ENCODE peak calls at places on chromosomes 11 and 22, in ten cellular contexts. R is foreskin keratinocyte, I is Right ventricle myocardium inferior, J is memory B cell, W is SK-N-SH treated with all-trans-retinoic acid at 6 μM for 48 hours, D is HCT116, E is left colon, S is right cardiac atrium, B is activated B cell treated with CpG ODN at 0.5 μM for 24 hours, L is Right ventricle myocardium superior. O is an unnamed sample.

GRCh38 chr11:134288486-134288885 is 12.3 kb downstream of the GLB1L3 start:
- ATAC-seq in R (no peak), I (no peak), J (no peak), W (no peak), D (no peak), E (no peak), S (no peak), B (no peak), L (no peak), O (no peak)

GRCh38 chr11:65718964-65719492 is 1.6 kb downstream of the RNASEH2C start:
- ATAC-seq in R (no peak), I (peak), J (no peak), W (peak), D (no peak), E (no peak), S (peak), B (no peak), L (peak), O (peak)

GRCh38 chr22:35342390-35342789 is 38.5 kb upstream of the HMOX1 start:
- ATAC-seq in R (peak), I (no peak), J (no peak), W (no peak), D (no peak), E (no peak), S (no peak), B (no peak), L (no peak), O (no peak)

GRCh38 chr11:128491195-128491936 is 96.0 kb downstream of the ETS1 start:
- ATAC-seq in R (no peak), I (no peak), J (no peak), W (no peak), D (no peak), E (no peak), S (no peak), B (no peak), L (no peak), O (no peak)

GRCh38 chr11:12103411-12104225 is 6.8 kb upstream of the MICAL2 start:
- ATAC-seq in R (no peak), I (peak), J (no peak), W (peak), D (peak), E (no peak), S (peak), B (no peak), L (peak), O (no peak)

GRCh38 chr11:96119211-96119610 is 195.3 kb upstream of the MTMR2 start:
- ATAC-seq in R (no peak), I (no peak), J (no peak), W (no peak), D (no peak), E (no peak), S (no peak), B (no peak), L (no peak), O (no peak)

GRCh38 chr11:36394056-36394455 is 98.0 kb downstream of the PRR5L start:
- ATAC-seq in R (peak), I (no peak), J (no peak), W (no peak), D (no peak), E (no peak), S (no peak), B (no peak), L (no peak), O (no peak)

GRCh38 chr11:65132988-65133700 is 1.2 kb downstream of the SYVN1 start:
- ATAC-seq in R (peak), I (no peak), J (peak), W (no peak), D (peak), E (peak), S (no peak), B (peak), L (no peak), O (peak)

GRCh38 chr22:42270178-42270511 is 308 bp downstream of the TCF20 start:
- ATAC-seq in R (peak), I (peak), J (peak), W (peak), D (peak), E (peak), S (peak), B (peak), L (peak), O (peak)

GRCh38 chr11:67600324-67601029 is 6.3 kb upstream of the NDUFV1 start:
- ATAC-seq in R (no peak), I (no peak), J (peak), W (no peak), D (no peak), E (no peak), S (no peak), B (peak), L (no peak), O (peak)

GRCh38 chr22:50610041-50610451 is 9.5 kb downstream of the MAPK8IP2 start:
- ATAC-seq in R (no peak), I (no peak), J (no peak), W (no peak), D (no peak), E (no peak), S (no peak), B (no peak), L (no peak), O (no peak)

GRCh38 chr22:31496735-31497146 is 405 bp downstream of the SFI1 start:
- ATAC-seq in R (peak), I (peak), J (peak), W (peak), D (peak), E (peak), S (peak), B (peak), L (peak), O (peak)

GRCh38 chr22:27456696-27457503 is 344.7 kb downstream of the MN1 start:
- ATAC-seq in R (peak), I (no peak), J (no peak), W (peak), D (peak), E (no peak), S (no peak), B (no peak), L (no peak), O (peak)

GRCh38 chr11:76654980-76655379 is 15.6 kb downstream of the LRRC32 start:
- ATAC-seq in R (no peak), I (no peak), J (no peak), W (no peak), D (no peak), E (no peak), S (peak), B (no peak), L (no peak), O (no peak)

GRCh38 chr22:41862530-41863266 is 29.8 kb downstream of the SREBF2 start:
- ATAC-seq in R (no peak), I (peak), J (peak), W (no peak), D (no peak), E (peak), S (peak), B (peak), L (peak), O (no peak)

GRCh38 chr11:1548221-1549070 is 23.6 kb downstream of the DUSP8 start:
- ATAC-seq in R (peak), I (peak), J (peak), W (peak), D (peak), E (peak), S (peak), B (no peak), L (peak), O (peak)

GRCh38 chr22:41358927-41359326 is 22.8 kb upstream of the TEF start:
- ATAC-seq in R (no peak), I (no peak), J (no peak), W (no peak), D (no peak), E (no peak), S (no peak), B (no peak), L (no peak), O (no peak)

GRCh38 chr22:39494471-39495120 is 7.5 kb upstream of the MIEF1 start:
- ATAC-seq in R (no peak), I (no peak), J (no peak), W (no peak), D (no peak), E (no peak), S (no peak), B (no peak), L (no peak), O (no peak)

GRCh38 chr22:45551310-45552016 is 48.8 kb downstream of the FBLN1 start:
- ATAC-seq in R (no peak), I (peak), J (no peak), W (no peak), D (no peak), E (no peak), S (peak), B (no peak), L (peak), O (peak)

GRCh38 chr11:73576226-73576625 is 21.7 kb downstream of the FAM168A start:
- ATAC-seq in R (no peak), I (no peak), J (no peak), W (no peak), D (no peak), E (no peak), S (no peak), B (no peak), L (no peak), O (no peak)

GRCh38 chr22:41048791-41049717 is 43.3 kb upstream of the EP300 start:
- ATAC-seq in R (no peak), I (peak), J (no peak), W (no peak), D (peak), E (peak), S (peak), B (no peak), L (peak), O (peak)

GRCh38 chr22:36528336-36528735 is 630 bp downstream of the EIF3D start:
- ATAC-seq in R (no peak), I (peak), J (no peak), W (peak), D (no peak), E (peak), S (peak), B (no peak), L (no peak), O (peak)

GRCh38 chr11:6736495-6737121 is 35.2 kb downstream of the OR2AG2 start:
- ATAC-seq in R (no peak), I (no peak), J (no peak), W (no peak), D (no peak), E (no peak), S (no peak), B (no peak), L (no peak), O (no peak)

GRCh38 chr22:37777122-37777687 is 30.5 kb upstream of the GCAT start:
- ATAC-seq in R (peak), I (peak), J (peak), W (no peak), D (peak), E (peak), S (peak), B (peak), L (peak), O (peak)

GRCh38 chr22:25896098-25896497 is 154.1 kb downstream of the MYO18B start:
- ATAC-seq in R (no peak), I (no peak), J (no peak), W (no peak), D (no peak), E (no peak), S (no peak), B (no peak), L (no peak), O (no peak)

GRCh38 chr22:47154621-47155081 is 392.2 kb downstream of the TBC1D22A start:
- ATAC-seq in R (no peak), I (peak), J (no peak), W (peak), D (no peak), E (no peak), S (peak), B (no peak), L (peak), O (no peak)

GRCh38 chr11:2772544-2773031 is 72.8 kb upstream of the KCNQ1OT1 start:
- ATAC-seq in R (peak), I (no peak), J (no peak), W (peak), D (peak), E (no peak), S (no peak), B (no peak), L (no peak), O (no peak)

GRCh38 chr11:59574932-59575904 is 40.4 kb downstream of the OSBP start:
- ATAC-seq in R (no peak), I (no peak), J (no peak), W (no peak), D (no peak), E (no peak), S (no peak), B (no peak), L (no peak), O (no peak)

GRCh38 chr11:65770951-65771567 is 9.7 kb downstream of the AP5B1 start:
- ATAC-seq in R (no peak), I (no peak), J (no peak), W (no peak), D (no peak), E (no peak), S (no peak), B (no peak), L (no peak), O (no peak)

GRCh38 chr11:57427692-57428082 is 766 bp upstream of the SLC43A3 start:
- ATAC-seq in R (peak), I (peak), J (no peak), W (no peak), D (no peak), E (no peak), S (peak), B (no peak), L (peak), O (no peak)

GRCh38 chr11:1482581-1483444 is 3.8 kb downstream of the MOB2 start:
- ATAC-seq in R (no peak), I (peak), J (no peak), W (no peak), D (no peak), E (no peak), S (no peak), B (no peak), L (peak), O (no peak)

GRCh38 chr11:62792193-62792575 is 378 bp upstream of the TMEM223 start:
- ATAC-seq in R (no peak), I (peak), J (no peak), W (peak), D (no peak), E (no peak), S (peak), B (no peak), L (peak), O (no peak)

GRCh38 chr11:74936087-74936486 is 12.8 kb downstream of the XRRA1 start:
- ATAC-seq in R (no peak), I (no peak), J (no peak), W (no peak), D (no peak), E (no peak), S (no peak), B (no peak), L (no peak), O (no peak)

GRCh38 chr22:19846620-19847344 is 7.9 kb downstream of the GNB1L start:
- ATAC-seq in R (no peak), I (no peak), J (no peak), W (no peak), D (no peak), E (no peak), S (no peak), B (no peak), L (no peak), O (no peak)

GRCh38 chr11:38446336-38446735 is 1848.3 kb upstream of the RAG2 start:
- ATAC-seq in R (no peak), I (no peak), J (no peak), W (no peak), D (no peak), E (no peak), S (no peak), B (no peak), L (no peak), O (no peak)

GRCh38 chr22:17349172-17349571 is 20.1 kb upstream of the CECR2 start:
- ATAC-seq in R (no peak), I (no peak), J (no peak), W (no peak), D (no peak), E (no peak), S (no peak), B (no peak), L (no peak), O (no peak)

GRCh38 chr11:35654711-35655110 is 7.9 kb upstream of the TRIM44 start:
- ATAC-seq in R (no peak), I (no peak), J (no peak), W (no peak), D (no peak), E (no peak), S (no peak), B (no peak), L (no peak), O (no peak)

GRCh38 chr22:28951969-28952521 is 68.7 kb downstream of the ZNRF3 start:
- ATAC-seq in R (no peak), I (peak), J (no peak), W (peak), D (no peak), E (peak), S (peak), B (no peak), L (peak), O (no peak)

GRCh38 chr11:111718436-111719325 is 47.5 kb downstream of the PPP2R1B start:
- ATAC-seq in R (peak), I (no peak), J (no peak), W (peak), D (no peak), E (peak), S (peak), B (no peak), L (peak), O (peak)

GRCh38 chr11:2736577-2737225 is 36.9 kb upstream of the KCNQ1OT1 start:
- ATAC-seq in R (no peak), I (no peak), J (no peak), W (no peak), D (no peak), E (peak), S (no peak), B (no peak), L (no peak), O (no peak)